ENCODE peak calls at places on chromosomes 3 and 15, in seven cellular contexts. Y, N, M, J, H, A and F are unnamed samples.

GRCh38 chr3:161295325-161295724 is 74.2 kb downstream of the NMD3 start:
- DNase-seq in Y (no peak), N (no peak), M (no peak), J (no peak), H (peak; percentile 8), A (no peak), F (no peak)

GRCh38 chr3:69691860-69692259 is 47.4 kb upstream of the MITF start:
- DNase-seq in Y (no peak), N (no peak), M (no peak), J (no peak), H (no peak), A (no peak), F (no peak)

GRCh38 chr15:92510163-92510882 is 116.6 kb downstream of the ST8SIA2 start:
- DNase-seq in Y (no peak), N (no peak), M (no peak), J (peak; percentile 54), H (no peak), A (no peak), F (no peak)

GRCh38 chr3:122307288-122307687 is 17.8 kb upstream of the CSTA start:
- DNase-seq in Y (no peak), N (no peak), M (no peak), J (no peak), H (no peak), A (no peak), F (no peak)

GRCh38 chr3:174441588-174442316 is 417.4 kb upstream of the NAALADL2 start:
- DNase-seq in Y (no peak), N (no peak), M (no peak), J (no peak), H (no peak), A (no peak), F (peak; percentile 63)

GRCh38 chr3:194134231-194134756 is 1.7 kb upstream of the HES1 start:
- DNase-seq in Y (no peak), N (peak; percentile 79), M (no peak), J (no peak), H (no peak), A (no peak), F (no peak)

GRCh38 chr3:43710607-43711006 is 19.9 kb downstream of the ABHD5 start:
- DNase-seq in Y (no peak), N (no peak), M (no peak), J (no peak), H (no peak), A (no peak), F (no peak)

GRCh38 chr3:59064276-59064675 is 14.5 kb upstream of the CFAP20DC start:
- DNase-seq in Y (peak; percentile 13), N (no peak), M (no peak), J (no peak), H (no peak), A (no peak), F (no peak)

GRCh38 chr3:28982906-28983305 is 298.0 kb upstream of the RBMS3 start:
- DNase-seq in Y (no peak), N (no peak), M (no peak), J (no peak), H (no peak), A (no peak), F (no peak)

GRCh38 chr3:72299321-72299802 is 514.4 kb upstream of the PROK2 start:
- DNase-seq in Y (peak; percentile 28), N (peak; percentile 65), M (no peak), J (no peak), H (no peak), A (no peak), F (no peak)

GRCh38 chr3:101852315-101852714 is 3.0 kb downstream of the NFKBIZ start:
- DNase-seq in Y (no peak), N (no peak), M (no peak), J (no peak), H (no peak), A (no peak), F (no peak)

GRCh38 chr15:79050341-79050740 is 40.2 kb downstream of the RASGRF1 start:
- DNase-seq in Y (no peak), N (no peak), M (no peak), J (no peak), H (no peak), A (no peak), F (no peak)

GRCh38 chr15:91894606-91895005 is 41.1 kb downstream of the SLCO3A1 start:
- DNase-seq in Y (no peak), N (no peak), M (no peak), J (no peak), H (no peak), A (no peak), F (no peak)

GRCh38 chr3:42743204-42743995 is 29.7 kb downstream of the CCDC13 start:
- DNase-seq in Y (no peak), N (no peak), M (no peak), J (no peak), H (no peak), A (no peak), F (no peak)

GRCh38 chr3:40299721-40300335 is 9.7 kb upstream of the EIF1B start:
- DNase-seq in Y (no peak), N (no peak), M (peak; percentile 47), J (no peak), H (no peak), A (no peak), F (no peak)

GRCh38 chr15:62895905-62896316 is 146.6 kb upstream of the TPM1 start:
- DNase-seq in Y (no peak), N (no peak), M (no peak), J (no peak), H (peak; percentile 62), A (no peak), F (no peak)

GRCh38 chr15:60681353-60681752 is 202.4 kb upstream of the ICE2 start:
- DNase-seq in Y (no peak), N (no peak), M (no peak), J (no peak), H (no peak), A (no peak), F (no peak)

GRCh38 chr3:24512564-24513197 is 18.0 kb upstream of the THRB start:
- DNase-seq in Y (no peak), N (no peak), M (no peak), J (no peak), H (no peak), A (no peak), F (no peak)

GRCh38 chr15:48352474-48353072 is 21.3 kb downstream of the DUT start:
- DNase-seq in Y (peak; percentile 77), N (peak; percentile 63), M (peak; percentile 56), J (peak; percentile 19), H (peak; percentile 72), A (no peak), F (peak; percentile 30)

GRCh38 chr3:184491867-184492615 is 69.5 kb upstream of the EPHB3 start:
- DNase-seq in Y (no peak), N (no peak), M (no peak), J (no peak), H (no peak), A (no peak), F (no peak)

GRCh38 chr3:71206821-71207220 is 376.7 kb downstream of the FOXP1 start:
- DNase-seq in Y (no peak), N (no peak), M (no peak), J (no peak), H (no peak), A (no peak), F (no peak)
- TF ChIP-seq JUND in Y (no peak), N (no peak), M (no peak), J (no peak), H (no peak), A (no peak), F (no peak)

DNA sequence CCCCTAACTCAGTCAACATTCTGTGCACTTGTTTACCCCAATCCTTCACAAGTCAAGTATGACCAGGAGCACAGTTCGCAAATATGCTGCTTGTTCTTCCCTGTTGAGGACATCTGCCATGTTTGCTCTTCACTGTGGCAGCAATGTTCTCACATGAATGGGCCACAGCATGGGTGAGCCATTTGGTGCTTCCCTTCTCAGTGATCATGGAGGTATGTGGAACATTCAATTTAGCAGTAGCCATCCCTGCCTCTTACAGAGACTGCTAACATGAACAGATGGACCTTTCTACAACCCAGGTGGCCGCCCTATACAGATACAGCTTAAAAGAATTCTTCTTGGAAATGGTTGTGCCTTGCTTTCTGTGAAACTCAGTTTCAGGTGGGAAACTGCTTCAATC is 660.1 kb upstream of the SGO1 start:
- DNase-seq in Y (no peak), N (no peak), M (no peak), J (no peak), H (no peak), A (no peak), F (no peak)
- TF ChIP-seq JUND in Y (no peak), N (no peak), M (no peak), J (no peak), H (no peak), A (no peak), F (no peak)

GRCh38 chr3:14957163-14957562 is 9.8 kb downstream of the NR2C2 start:
- DNase-seq in Y (no peak), N (no peak), M (no peak), J (no peak), H (no peak), A (no peak), F (peak; percentile 36)

GRCh38 chr3:14957933-14958332 is 10.6 kb downstream of the NR2C2 start:
- DNase-seq in Y (no peak), N (no peak), M (no peak), J (no peak), H (no peak), A (no peak), F (no peak)

GRCh38 chr3:14962762-14963161 is 15.4 kb downstream of the NR2C2 start:
- DNase-seq in Y (no peak), N (no peak), M (no peak), J (no peak), H (no peak), A (no peak), F (no peak)

DNA sequence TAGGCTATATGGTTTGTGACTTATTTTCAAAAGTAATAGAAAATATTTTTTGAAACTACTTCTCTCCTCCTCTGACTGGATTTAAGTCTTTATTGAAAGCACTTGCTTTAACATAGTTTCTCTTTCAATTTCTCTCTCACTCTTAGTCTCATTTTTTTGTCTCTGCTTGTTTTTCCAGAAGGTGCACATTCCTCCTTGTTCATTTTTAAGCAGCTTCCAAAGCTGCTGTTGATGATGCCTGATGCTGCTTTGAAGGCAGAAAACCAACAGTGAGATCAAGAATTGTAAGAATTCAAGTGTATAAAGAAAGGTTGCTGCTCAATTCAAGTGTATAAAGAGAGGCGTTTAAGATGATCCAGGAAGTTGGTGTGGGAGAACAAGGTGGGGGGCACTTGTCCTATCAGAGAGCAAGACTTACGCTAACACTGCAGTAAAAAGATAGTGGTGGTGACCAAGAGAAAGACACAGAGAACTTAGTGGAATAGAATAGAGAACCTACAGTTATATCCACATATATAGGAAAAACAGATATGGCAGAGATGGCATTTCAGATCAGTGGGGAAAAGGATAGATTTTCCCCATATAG is 12.1 kb downstream of the NR2C2 start:
- DNase-seq in Y (no peak), N (no peak), M (peak; percentile 48), J (no peak), H (no peak), A (no peak), F (peak; percentile 27)
- TF ChIP-seq JUND in Y (no peak), N (no peak), M (no peak), J (no peak), H (no peak), A (no peak), F (no peak)

GRCh38 chr15:94526071-94526689 is 294.8 kb downstream of the MCTP2 start:
- DNase-seq in Y (peak; percentile 19), N (no peak), M (no peak), J (no peak), H (no peak), A (no peak), F (no peak)

GRCh38 chr15:94523873-94524272 is 292.5 kb downstream of the MCTP2 start:
- DNase-seq in Y (no peak), N (peak; percentile 4), M (no peak), J (no peak), H (no peak), A (no peak), F (no peak)

GRCh38 chr15:94522125-94522524 is 290.8 kb downstream of the MCTP2 start:
- DNase-seq in Y (no peak), N (no peak), M (no peak), J (no peak), H (no peak), A (no peak), F (no peak)

GRCh38 chr15:94524565-94524964 is 293.2 kb downstream of the MCTP2 start:
- DNase-seq in Y (peak; percentile 24), N (no peak), M (no peak), J (no peak), H (no peak), A (no peak), F (no peak)
- TF ChIP-seq JUND in Y (no peak), N (no peak), M (no peak), J (no peak), H (no peak), A (no peak), F (no peak)